ENCODE peak calls at places on chromosome 10, in eight cellular contexts. One of them, this sample, is unnamed.

GRCh38 chr10:5477948-5478693 is 21.2 kb downstream of the CALML5 start:
- DNase-seq in sigmoid colon: peak
- DNase-seq in iris pigment epithelial cell: no peak
- DNase-seq in fibroblast of lung: no peak
- DNase-seq in pancreas: no peak
- DNase-seq in NCI-H774: no peak
- DNase-seq in NCI-H1092 treated with DMSO at 0.1 percent for 48 hours: no peak
- DNase-seq in foreskin fibroblast: no peak
- DNase-seq in this sample: peak

GRCh38 chr10:15780353-15781135 is 60.8 kb upstream of the ITGA8 start:
- DNase-seq in NCI-H1092 treated with DMSO at 0.1 percent for 48 hours: no peak
- DNase-seq in NCI-H774: no peak
- DNase-seq in sigmoid colon: peak
- DNase-seq in pancreas: no peak
- DNase-seq in fibroblast of lung: peak
- DNase-seq in iris pigment epithelial cell: peak
- DNase-seq in foreskin fibroblast: peak
- DNase-seq in this sample: no peak

GRCh38 chr10:114208351-114208750 is 29.2 kb downstream of the TDRD1 start:
- DNase-seq in foreskin fibroblast: no peak
- DNase-seq in NCI-H1092 treated with DMSO at 0.1 percent for 48 hours: no peak
- DNase-seq in sigmoid colon: no peak
- DNase-seq in NCI-H774: no peak
- DNase-seq in pancreas: no peak
- DNase-seq in iris pigment epithelial cell: no peak
- DNase-seq in fibroblast of lung: no peak
- DNase-seq in this sample: no peak

GRCh38 chr10:34906021-34906965 is 91.2 kb upstream of the PARD3 start:
- DNase-seq in sigmoid colon: peak
- DNase-seq in foreskin fibroblast: no peak
- DNase-seq in fibroblast of lung: peak
- DNase-seq in NCI-H774: no peak
- DNase-seq in iris pigment epithelial cell: peak
- DNase-seq in NCI-H1092 treated with DMSO at 0.1 percent for 48 hours: no peak
- DNase-seq in pancreas: no peak
- DNase-seq in this sample: peak

GRCh38 chr10:4836416-4836969 is 10.5 kb downstream of the AKR1E2 start:
- DNase-seq in pancreas: no peak
- DNase-seq in NCI-H774: no peak
- DNase-seq in fibroblast of lung: no peak
- DNase-seq in sigmoid colon: no peak
- DNase-seq in foreskin fibroblast: no peak
- DNase-seq in NCI-H1092 treated with DMSO at 0.1 percent for 48 hours: no peak
- DNase-seq in iris pigment epithelial cell: no peak
- DNase-seq in this sample: no peak

GRCh38 chr10:19788075-19788686 is 28.1 kb upstream of the PLXDC2 start:
- DNase-seq in iris pigment epithelial cell: peak
- DNase-seq in NCI-H774: no peak
- DNase-seq in NCI-H1092 treated with DMSO at 0.1 percent for 48 hours: no peak
- DNase-seq in pancreas: no peak
- DNase-seq in fibroblast of lung: peak
- DNase-seq in sigmoid colon: no peak
- DNase-seq in foreskin fibroblast: peak
- DNase-seq in this sample: no peak

GRCh38 chr10:12348870-12349627 is at the start of gene CAMK1D:
- DNase-seq in pancreas: peak
- DNase-seq in fibroblast of lung: peak
- DNase-seq in NCI-H1092 treated with DMSO at 0.1 percent for 48 hours: peak
- DNase-seq in foreskin fibroblast: peak
- DNase-seq in sigmoid colon: peak
- DNase-seq in iris pigment epithelial cell: peak
- DNase-seq in NCI-H774: peak
- DNase-seq in this sample: peak

GRCh38 chr10:113022265-113022664 is 72.2 kb downstream of the TCF7L2 start:
- DNase-seq in pancreas: no peak
- DNase-seq in NCI-H774: no peak
- DNase-seq in sigmoid colon: peak
- DNase-seq in fibroblast of lung: no peak
- DNase-seq in NCI-H1092 treated with DMSO at 0.1 percent for 48 hours: no peak
- DNase-seq in iris pigment epithelial cell: no peak
- DNase-seq in foreskin fibroblast: peak
- DNase-seq in this sample: no peak

GRCh38 chr10:94193466-94193924 is 169.2 kb downstream of the NOC3L start:
- DNase-seq in NCI-H774: no peak
- DNase-seq in NCI-H1092 treated with DMSO at 0.1 percent for 48 hours: no peak
- DNase-seq in pancreas: no peak
- DNase-seq in fibroblast of lung: peak
- DNase-seq in iris pigment epithelial cell: peak
- DNase-seq in sigmoid colon: no peak
- DNase-seq in foreskin fibroblast: peak
- DNase-seq in this sample: no peak

GRCh38 chr10:77879710-77880109 is 46.8 kb downstream of the DLG5 start:
- DNase-seq in sigmoid colon: no peak
- DNase-seq in NCI-H774: no peak
- DNase-seq in iris pigment epithelial cell: no peak
- DNase-seq in pancreas: no peak
- DNase-seq in fibroblast of lung: no peak
- DNase-seq in NCI-H1092 treated with DMSO at 0.1 percent for 48 hours: no peak
- DNase-seq in foreskin fibroblast: no peak
- DNase-seq in this sample: no peak

GRCh38 chr10:103493362-103493871 is at the start of gene NEURL1:
- DNase-seq in foreskin fibroblast: peak
- DNase-seq in sigmoid colon: no peak
- DNase-seq in fibroblast of lung: no peak
- DNase-seq in iris pigment epithelial cell: no peak
- DNase-seq in NCI-H1092 treated with DMSO at 0.1 percent for 48 hours: no peak
- DNase-seq in NCI-H774: no peak
- DNase-seq in pancreas: peak
- DNase-seq in this sample: no peak

This sample was measured in mesenteric fat pad.